ENCODE peak calls at places on chromosomes 5 and 9, in five cellular contexts. J is mesendoderm, F is colonic mucosa, V is SK-N-SH, M is lower lobe of right lung. H is an unnamed sample. For H3K36me3 and H3K4me1, the result is how much of the 10 kb centered on the place peaks cover.

GRCh38 chr9:108654566-108654965 is 201.2 kb downstream of the ACTL7B start:
- DNase-seq in M (no peak), J (no peak), F (no peak), V (no peak), H (no peak)

GRCh38 chr5:17365756-17366155 is 132.3 kb upstream of the TAF11L2 start:
- DNase-seq in J (no peak), V (no peak), M (no peak), F (no peak), H (no peak)

GRCh38 chr5:155616779-155617392 is 603.3 kb downstream of the KIF4B start:
- DNase-seq in V (peak), J (peak), M (no peak), F (peak), H (no peak)

GRCh38 chr5:961002-961710 is 47.4 kb upstream of the NKD2 start:
- DNase-seq in M (no peak), J (no peak), V (peak), F (no peak), H (peak)

GRCh38 chr5:103461223-103461622 is 101.4 kb downstream of the NUDT12 start:
- DNase-seq in F (no peak), V (no peak), J (no peak), M (no peak), H (no peak)

GRCh38 chr9:37968228-37968672 is 64.3 kb upstream of the SLC25A51 start:
- DNase-seq in F (peak), J (no peak), V (no peak), M (no peak), H (peak)

GRCh38 chr9:135641047-135641446 is 1.7 kb upstream of the GLT6D1 start:
- DNase-seq in F (no peak), J (no peak), V (no peak), M (no peak), H (no peak)

GRCh38 chr9:125460346-125460745 is 198.7 kb downstream of the GAPVD1 start:
- DNase-seq in F (no peak), M (no peak), V (no peak), J (no peak), H (no peak)

GRCh38 chr9:93587651-93588347 is 11.4 kb downstream of the PHF2 start:
- DNase-seq in V (peak), M (no peak), F (no peak), J (peak), H (peak)

GRCh38 chr5:170892201-170892600 is 30.4 kb downstream of the RANBP17 start:
- DNase-seq in J (no peak), F (no peak), M (no peak), V (no peak), H (no peak)

GRCh38 chr9:31137850-31138160 is 1246.6 kb upstream of the ACO1 start:
- DNase-seq in J (peak), F (no peak), V (no peak), M (no peak), H (no peak)

GRCh38 chr5:111574316-111574715 is 62.0 kb upstream of the STARD4 start:
- DNase-seq in F (no peak), J (no peak), M (no peak), V (no peak), H (no peak)

GRCh38 chr5:79135790-79136553 is 24.4 kb downstream of the BHMT start:
- DNase-seq in V (no peak), J (no peak), M (no peak), F (no peak), H (no peak)

GRCh38 chr5:88727705-88728313 is 155.2 kb downstream of the MEF2C start:
- DNase-seq in F (no peak), J (peak), V (no peak), M (no peak), H (no peak)

GRCh38 chr5:88674262-88675158 is 208.5 kb downstream of the MEF2C start:
- DNase-seq in J (peak), F (no peak), V (no peak), M (no peak), H (peak)

GRCh38 chr9:132182609-132183073 is 20.8 kb downstream of the NTNG2 start:
- DNase-seq in F (no peak), M (no peak), V (peak), J (peak), H (no peak)

GRCh38 chr5:53381-54174 is 38.4 kb upstream of the PLEKHG4B start:
- DNase-seq in F (no peak), M (no peak), J (peak), V (peak), H (no peak)

GRCh38 chr9:125039544-125039943 is 98.7 kb upstream of the GOLGA1 start:
- DNase-seq in V (no peak), J (no peak), F (no peak), M (no peak), H (no peak)

GRCh38 chr9:119758241-119758640 is 389.0 kb upstream of the BRINP1 start:
- DNase-seq in V (no peak), F (no peak), J (no peak), M (no peak), H (no peak)

GRCh38 chr5:97094579-97095317 is 47.7 kb downstream of the LIX1 start:
- DNase-seq in M (no peak), F (no peak), J (no peak), V (no peak), H (no peak)

GRCh38 chr9:99241106-99241505 is 19.0 kb downstream of the SEC61B start:
- DNase-seq in M (no peak), F (no peak), J (no peak), V (no peak), H (no peak)

GRCh38 chr5:160363122-160363521 is 7.3 kb downstream of the C1QTNF2 start:
- DNase-seq in J (no peak), M (no peak), F (no peak), V (no peak), H (no peak)

GRCh38 chr9:113247640-113248039 is 26.3 kb downstream of the SLC31A1 start:
- DNase-seq in J (no peak), M (no peak), F (no peak), V (no peak), H (no peak)

GRCh38 chr9:85515021-85515420 is 226.7 kb downstream of the AGTPBP1 start:
- DNase-seq in M (no peak), V (no peak), F (no peak), J (no peak), H (no peak)

GRCh38 chr5:67992919-67993318 is 222.6 kb upstream of the PIK3R1 start:
- DNase-seq in V (no peak), J (no peak), M (no peak), F (no peak), H (no peak)

GRCh38 chr9:116952434-116952805 is 265.3 kb downstream of the TRIM32 start:
- DNase-seq in F (no peak), J (peak), V (no peak), M (no peak), H (no peak)

GRCh38 chr5:149212203-149212951 is 59.3 kb upstream of the AFAP1L1 start:
- DNase-seq in F (peak), V (no peak), J (no peak), M (no peak), H (no peak)

GRCh38 chr5:145347026-145347616 is 488.0 kb downstream of the PRELID2 start:
- DNase-seq in J (peak), V (peak), M (no peak), F (no peak), H (peak)

GRCh38 chr5:78530342-78531096 is 118.1 kb downstream of the LHFPL2 start:
- DNase-seq in J (no peak), V (no peak), F (no peak), M (no peak), H (no peak)

GRCh38 chr5:113219695-113220094 is 215.1 kb downstream of the TSSK1B start:
- DNase-seq in M (no peak), V (no peak), F (no peak), J (no peak), H (no peak)

GRCh38 chr5:137825165-137825564 is 42.5 kb upstream of the MYOT start:
- DNase-seq in J (peak), F (no peak), V (no peak), M (no peak), H (no peak)

GRCh38 chr5:125372694-125373621 is 626.5 kb upstream of the ZNF608 start:
- DNase-seq in M (no peak), F (no peak), J (peak), V (peak), H (no peak)

GRCh38 chr5:138102454-138103320 is 18.9 kb downstream of the WNT8A start:
- DNase-seq in F (no peak), V (no peak), J (no peak), M (no peak), H (no peak)

GRCh38 chr5:74289238-74289637 is 351.3 kb downstream of the ENC1 start:
- DNase-seq in F (no peak), M (no peak), J (no peak), V (no peak), H (no peak)

GRCh38 chr5:67659288-67659687 is 462.7 kb upstream of the CD180 start:
- DNase-seq in F (no peak), J (no peak), M (no peak), V (no peak), H (no peak)

GRCh38 chr5:107964722-107965121 is 294.0 kb upstream of the EFNA5 start:
- DNase-seq in J (peak), V (no peak), F (no peak), M (no peak), H (no peak)

GRCh38 chr5:77751328-77752023 is 24.7 kb downstream of the TBCA start:
- DNase-seq in F (no peak), J (peak), M (no peak), V (no peak), H (no peak)

GRCh38 chr9:129828969-129829368 is 5.0 kb upstream of the TOR1A start:
- DNase-seq in J (no peak), F (no peak), M (no peak), V (no peak), H (no peak)

GRCh38 chr9:129826344-129826743 is 2.4 kb upstream of the TOR1A start:
- DNase-seq in F (no peak), J (no peak), M (no peak), V (no peak), H (no peak)

GRCh38 chr9:129823934-129824601 is at the start of gene TOR1A:
- DNase-seq in F (peak), M (peak), V (peak), J (peak), H (peak)

GRCh38 chr9:129826759-129827158 is 2.8 kb upstream of the TOR1A start:
- DNase-seq in J (no peak), M (no peak), V (no peak), F (no peak), H (no peak)

DNA sequence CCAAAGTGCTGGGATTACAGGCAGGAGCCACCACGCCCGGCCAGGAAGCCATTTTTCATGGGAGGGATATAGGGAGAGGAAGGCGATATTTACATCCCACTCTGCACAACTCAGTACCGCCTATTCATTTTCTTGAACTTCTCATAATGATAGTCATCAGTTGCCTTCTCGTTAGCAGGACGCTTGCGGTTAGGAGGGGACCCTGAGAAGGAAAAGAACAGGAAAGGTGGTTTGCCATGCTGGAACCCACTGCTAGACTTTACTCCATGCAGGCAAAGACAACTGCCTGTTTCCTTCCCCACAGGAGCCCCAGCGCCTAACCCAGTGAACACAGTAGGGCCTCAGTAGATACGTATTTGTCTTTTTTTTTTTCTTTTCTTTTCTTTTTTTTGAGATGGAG is 4.1 kb upstream of the TOR1A start:
- DNase-seq in F (no peak), V (no peak), J (no peak), M (no peak), H (no peak)
- H3K36me3 ChIP-seq in F (under half), V (under half), J (under half), M (half or more), H (under half)

GRCh38 chr5:59036274-59036961 is 453.5 kb downstream of the RAB3C start:
- DNase-seq in J (no peak), M (peak), V (no peak), F (peak), H (peak)

GRCh38 chr5:59034498-59035186 is 451.8 kb downstream of the RAB3C start:
- DNase-seq in J (peak), F (no peak), M (no peak), V (peak), H (no peak)

GRCh38 chr5:59037041-59037440 is 454.2 kb downstream of the RAB3C start:
- DNase-seq in V (no peak), J (no peak), F (no peak), M (no peak), H (no peak)

GRCh38 chr5:59037453-59038168 is 454.7 kb downstream of the RAB3C start:
- DNase-seq in J (no peak), V (no peak), M (no peak), F (no peak), H (no peak)

DNA sequence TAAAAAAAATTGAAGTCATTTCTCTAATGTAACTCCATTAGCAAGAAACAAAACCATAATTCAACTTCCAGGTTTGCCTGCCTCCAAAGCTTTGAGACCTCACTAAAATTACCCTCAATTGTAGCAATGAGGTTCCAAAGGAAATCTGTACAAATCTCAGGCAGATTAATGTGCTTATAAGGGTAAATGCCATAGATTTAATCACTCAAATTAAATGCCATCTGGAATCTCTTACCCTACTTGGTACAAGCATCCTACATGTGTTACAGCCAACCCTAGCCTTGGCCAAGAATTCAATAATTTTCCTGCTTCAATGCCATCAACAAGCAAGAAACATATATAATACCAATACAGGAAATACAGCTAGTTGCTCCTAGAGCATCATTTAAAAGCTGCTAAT is 452.8 kb downstream of the RAB3C start:
- DNase-seq in M (no peak), J (no peak), F (no peak), V (peak), H (no peak)
- H3K4me1 ChIP-seq in M (under half), J (under half), F (under half), V (under half), H (under half)

DNA sequence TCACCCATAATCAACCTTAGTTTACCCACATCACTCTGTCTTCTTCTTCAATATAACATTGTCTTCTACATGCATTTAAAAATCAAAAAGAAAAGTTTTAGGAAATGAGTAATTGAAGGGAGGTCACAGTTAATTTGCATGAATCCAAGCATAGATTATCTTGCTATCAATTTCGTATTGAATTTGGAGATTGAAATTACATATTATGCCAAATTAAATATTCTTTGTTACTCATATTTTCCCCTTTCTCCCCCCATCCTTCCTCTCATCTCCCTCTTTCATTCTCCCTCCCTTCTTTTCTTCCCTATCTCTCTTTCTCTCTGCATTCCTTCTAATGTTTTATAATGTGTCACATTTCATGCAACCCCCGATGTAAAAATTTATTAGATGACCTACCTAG is 303.3 kb downstream of the FBXL7 start:
- DNase-seq in M (no peak), F (no peak), J (no peak), V (no peak), H (no peak)
- H3K4me3 ChIP-seq in M (no peak), F (no peak), J (no peak), V (no peak), H (no peak)

DNA sequence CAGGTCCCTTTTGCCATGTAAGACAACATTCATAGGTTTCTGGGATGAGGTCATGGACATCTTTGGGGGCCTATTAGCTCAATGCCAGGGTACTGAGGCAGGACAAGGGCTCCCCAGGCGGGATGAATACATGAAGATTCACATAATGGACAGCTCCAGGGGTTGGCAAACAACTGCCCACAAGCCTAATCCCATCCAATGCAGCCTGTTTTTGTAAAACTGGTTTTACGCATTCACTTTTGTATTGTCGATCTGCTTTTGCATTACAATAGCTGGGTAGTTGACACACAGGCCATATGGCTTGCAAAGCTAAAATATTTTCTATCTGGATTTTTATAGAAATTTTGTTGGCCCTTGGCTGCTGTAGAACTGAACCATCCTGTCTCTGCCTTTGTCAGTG is 248.5 kb upstream of the PANK3 start:
- DNase-seq in V (no peak), J (no peak), M (no peak), F (no peak), H (no peak)
- H3K36me3 ChIP-seq in V (half or more), J (under half), M (under half), F (under half), H (under half)

GRCh38 chr5:132419517-132420468 is 50.3 kb downstream of the SLC22A5 start:
- DNase-seq in F (peak), M (peak), J (peak), V (peak), H (peak)
- H3K4me1 ChIP-seq in F (under half), M (half or more), J (under half), V (under half), H (under half)

DNA sequence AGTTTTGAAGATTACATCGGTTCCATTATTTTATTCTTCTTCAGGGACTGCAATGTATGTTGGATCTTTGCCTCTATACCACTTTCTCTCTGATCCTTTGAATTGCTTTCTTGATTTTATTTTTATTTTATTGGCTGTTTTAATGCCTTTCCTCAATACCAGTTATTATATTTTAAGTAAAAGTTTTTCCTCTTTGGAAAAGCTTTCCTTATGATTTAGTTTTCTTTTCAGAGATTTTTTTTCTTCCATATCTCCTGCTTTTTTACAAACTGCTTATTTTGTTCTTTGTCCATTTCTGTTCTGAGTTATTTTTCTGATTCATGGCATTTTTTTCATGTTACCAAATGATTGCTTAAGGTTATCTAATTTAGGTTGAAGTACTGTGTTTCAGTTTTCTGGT is 11.5 kb downstream of the ZMAT2 start:
- DNase-seq in F (no peak), M (no peak), V (no peak), J (no peak), H (no peak)
- H3K4me3 ChIP-seq in F (peak), M (peak), V (no peak), J (no peak), H (no peak)

H was measured in aorta.